ENCODE peak calls at places on chromosome 11, in ten cellular contexts. C is iPS-NIHi11; W is activated naive CD8-positive, alpha-beta T cell treated with anti-CD3 and anti-CD28 coated beads, Interleukin-2, amount 10 ng/mL, durations not matched to agents 7 days and 5 days; P is NT2/D1; Q is renal cortical epithelial cell; N is endothelial cell; D is sigmoid colon; T is dermis microvascular lymphatic vessel endothelial cell; S is spleen; X is MCF 10A. E is an unnamed sample.

GRCh38 chr11:72676874-72677341 is 2.7 kb upstream of the PDE2A start:
- DNase-seq in X (peak; percentile 53), S (peak; percentile 89), N (peak; percentile 90), D (no peak), C (peak; percentile 97), Q (peak; percentile 16), W (peak; percentile 84), P (peak; percentile 79), T (no peak), E (no peak)

GRCh38 chr11:66568124-66568916 is at the start of gene CTSF:
- DNase-seq in D (peak; percentile 95), S (peak; percentile 95), N (peak; percentile 39), W (peak; percentile 73), P (no peak), X (peak; percentile 82), Q (peak; percentile 59), T (peak; percentile 57), C (peak; percentile 87), E (peak; percentile 45)

GRCh38 chr11:73188301-73188700 is 29.8 kb upstream of the P2RY2 start:
- DNase-seq in S (no peak), N (no peak), T (no peak), C (no peak), X (no peak), W (no peak), D (no peak), Q (no peak), P (no peak), E (no peak)

GRCh38 chr11:68213555-68214172 is 568 bp upstream of the KMT5B start:
- DNase-seq in P (peak; percentile 88), C (peak; percentile 92), T (peak; percentile 92), N (peak; percentile 89), Q (peak; percentile 52), X (peak; percentile 81), W (peak; percentile 91), D (peak; percentile 96), S (peak; percentile 95), E (peak; percentile 35)

GRCh38 chr11:13118194-13118593 is 109.1 kb downstream of the RASSF10 start:
- DNase-seq in D (no peak), Q (peak; percentile 100), X (peak; percentile 91), S (no peak), N (no peak), T (no peak), W (no peak), P (no peak), C (no peak), E (no peak)

GRCh38 chr11:67484847-67485311 is 2.1 kb downstream of the AIP start:
- DNase-seq in X (no peak), C (no peak), S (peak; percentile 91), N (no peak), Q (no peak), W (peak; percentile 69), P (no peak), T (no peak), D (peak; percentile 68), E (no peak)

GRCh38 chr11:27497284-27497866 is 9.2 kb downstream of the LIN7C start:
- DNase-seq in Q (peak; percentile 38), S (no peak), D (no peak), T (no peak), N (no peak), W (no peak), X (peak; percentile 29), P (no peak), C (no peak), E (no peak)

GRCh38 chr11:12278766-12279671 is 98.4 kb upstream of the PARVA start:
- DNase-seq in T (no peak), S (no peak), W (no peak), P (no peak), X (no peak), D (no peak), Q (no peak), C (no peak), N (no peak), E (no peak)

GRCh38 chr11:20157768-20158167 is 2.5 kb downstream of the DBX1 start:
- DNase-seq in N (no peak), D (no peak), W (no peak), T (no peak), P (no peak), Q (no peak), S (no peak), X (no peak), C (no peak), E (no peak)

GRCh38 chr11:69390561-69390960 is 90.9 kb upstream of the LINC01488 start:
- DNase-seq in D (no peak), W (peak; percentile 12), C (no peak), T (no peak), P (no peak), S (peak; percentile 62), Q (no peak), N (no peak), X (no peak), E (no peak)

GRCh38 chr11:57920971-57921370 is 102.7 kb upstream of the OR9Q1 start:
- DNase-seq in C (no peak), P (no peak), S (no peak), Q (no peak), D (no peak), T (no peak), X (no peak), N (no peak), W (no peak), E (no peak)